ENCODE peak calls at places on chromosomes 5 and 9, in nine cellular contexts. S is H7; B is HT1080; Y is neural progenitor cell; O is HS-27A; P is activated T-helper 1 cell treated with anti-CD3 and anti-CD28 coated beads, Interleukin-12 subunit alpha, Interleukin-12 subunit beta, Interleukin-2, Interleukin-4 antibody, amounts not matched to agents 30 ng/mL and 10 ng/mL and 1 ng/mL, durations not matched to agents 14 hours and 24 hours and 36 hours; G is AG09309; C is fibroblast of the conjunctiva; W is stimulated activated CD8-positive, alpha-beta memory T cell treated with anti-CD3 and anti-CD28 coated beads, Interleukin-7, amount 100 ng/mL, for 4 hours. E is an unnamed sample.

GRCh38 chr5:124634228-124634819 is 112.1 kb downstream of the ZNF608 start:
- DNase-seq in S (no peak), B (peak), Y (no peak), O (no peak), P (no peak), G (no peak), C (no peak), W (no peak), E (no peak)

GRCh38 chr5:83856898-83857297 is 136.2 kb upstream of the HAPLN1 start:
- DNase-seq in S (no peak), B (no peak), Y (peak), O (no peak), P (no peak), G (no peak), C (no peak), W (no peak), E (peak)

GRCh38 chr5:61964199-61964598 is 341.8 kb upstream of the KIF2A start:
- DNase-seq in S (no peak), B (peak), Y (no peak), O (peak), P (no peak), G (no peak), C (no peak), W (no peak), E (no peak)

GRCh38 chr5:153965102-153965645 is 73.5 kb downstream of the FAM114A2 start:
- DNase-seq in S (peak), B (peak), Y (peak), O (no peak), P (peak), G (peak), C (peak), W (no peak), E (peak)

GRCh38 chr9:122051401-122052346 is 41.4 kb downstream of the TTLL11 start:
- DNase-seq in S (no peak), B (no peak), Y (no peak), O (no peak), P (no peak), G (peak), C (no peak), W (no peak), E (no peak)

GRCh38 chr9:74718709-74719108 is 169.0 kb downstream of the TRPM6 start:
- DNase-seq in S (no peak), B (no peak), Y (no peak), O (no peak), P (no peak), G (no peak), C (no peak), W (no peak), E (no peak)

GRCh38 chr9:104074876-104075275 is 19.2 kb upstream of the SMC2 start:
- DNase-seq in S (no peak), B (peak), Y (no peak), O (no peak), P (no peak), G (peak), C (peak), W (no peak), E (no peak)

GRCh38 chr5:178203670-178204204 is 596 bp upstream of the HNRNPAB start:
- DNase-seq in S (no peak), B (no peak), Y (no peak), O (no peak), P (no peak), G (no peak), C (no peak), W (no peak), E (no peak)

GRCh38 chr5:123881791-123882244 is 369.8 kb downstream of the CSNK1G3 start:
- DNase-seq in S (no peak), B (no peak), Y (no peak), O (no peak), P (no peak), G (no peak), C (no peak), W (no peak), E (no peak)

E was measured in WERI-Rb-1.